ENCODE peak calls at places on chromosomes 16 and 17, in nine cellular contexts. J, A, F, G, U, K, B, Z and V are unnamed samples.

GRCh38 chr16:29674188-29674587 is 4.8 kb upstream of the QPRT start:
- DNase-seq in Z (peak; percentile 73), A (no peak), U (peak; percentile 26), G (peak; percentile 30), B (no peak), F (no peak), J (peak; percentile 89), K (no peak), V (no peak)

GRCh38 chr17:67902531-67903231 is 77.4 kb downstream of the BPTF start:
- DNase-seq in G (no peak), K (no peak), U (no peak), A (no peak), F (no peak), Z (no peak), J (no peak), B (no peak), V (no peak)

GRCh38 chr16:11095935-11096334 is 151.6 kb downstream of the CLEC16A start:
- DNase-seq in K (no peak), Z (no peak), G (no peak), U (no peak), B (no peak), F (no peak), J (no peak), A (no peak), V (no peak)

GRCh38 chr16:20383106-20384029 is 21.2 kb downstream of the PDILT start:
- DNase-seq in Z (no peak), B (no peak), F (no peak), A (peak; percentile 73), U (peak; percentile 53), G (peak; percentile 72), K (peak; percentile 88), J (peak; percentile 42), V (peak; percentile 49)

GRCh38 chr16:894841-895240 is 75.9 kb downstream of the LMF1 start:
- DNase-seq in B (no peak), F (peak; percentile 59), U (no peak), J (no peak), K (no peak), A (no peak), G (no peak), Z (no peak), V (no peak)

GRCh38 chr16:10964891-10965326 is 20.5 kb downstream of the CLEC16A start:
- DNase-seq in A (no peak), K (no peak), U (no peak), F (no peak), J (no peak), Z (no peak), G (no peak), B (peak; percentile 32), V (no peak)

GRCh38 chr17:8056232-8056975 is 17.5 kb downstream of the ALOX15B start:
- DNase-seq in J (no peak), F (no peak), B (no peak), U (peak; percentile 55), G (peak; percentile 66), K (no peak), Z (peak; percentile 78), A (peak; percentile 80), V (peak; percentile 26)

GRCh38 chr16:54204756-54205155 is 81.8 kb downstream of the IRX3 start:
- DNase-seq in Z (no peak), B (no peak), U (no peak), G (no peak), K (no peak), F (no peak), J (no peak), A (no peak), V (no peak)

GRCh38 chr17:31072186-31072585 is 22.6 kb upstream of the NF1 start:
- DNase-seq in J (no peak), B (no peak), Z (no peak), K (no peak), A (no peak), G (peak; percentile 67), F (no peak), U (no peak), V (no peak)

GRCh38 chr17:43456661-43457361 is 27.0 kb upstream of the DHX8 start:
- DNase-seq in K (no peak), F (no peak), U (peak; percentile 54), J (no peak), G (no peak), Z (no peak), A (no peak), B (no peak), V (peak; percentile 56)

GRCh38 chr16:72937916-72938315 is 110.0 kb downstream of the ZFHX3 start:
- DNase-seq in A (no peak), B (no peak), U (no peak), K (no peak), Z (no peak), J (no peak), F (no peak), G (peak; percentile 13), V (no peak)

GRCh38 chr16:51434567-51435198 is 283.6 kb upstream of the SALL1 start:
- DNase-seq in A (no peak), U (no peak), J (no peak), Z (no peak), G (no peak), F (no peak), B (no peak), K (no peak), V (no peak)

GRCh38 chr17:850828-851759 is 68.9 kb downstream of the MRM3 start:
- DNase-seq in G (peak; percentile 90), K (no peak), B (no peak), Z (no peak), U (no peak), F (no peak), J (no peak), A (peak; percentile 35), V (no peak)

GRCh38 chr17:7445011-7445927 is at the start of gene CHRNB1:
- DNase-seq in K (peak; percentile 99), Z (peak; percentile 91), F (peak; percentile 89), G (peak; percentile 62), J (no peak), B (peak; percentile 19), A (no peak), U (peak; percentile 75), V (no peak)

GRCh38 chr17:17348872-17349723 is 45.9 kb downstream of the NT5M start:
- DNase-seq in Z (peak; percentile 40), K (peak; percentile 25), U (no peak), B (no peak), J (no peak), G (peak; percentile 19), F (peak; percentile 33), A (no peak), V (no peak)

GRCh38 chr16:53372942-53373871 is 61.1 kb upstream of the RBL2 start:
- DNase-seq in A (no peak), G (no peak), Z (peak; percentile 91), K (peak; percentile 60), J (no peak), B (peak; percentile 65), F (peak; percentile 69), U (no peak), V (no peak)

GRCh38 chr17:19731626-19732025 is 15.2 kb upstream of the SLC47A2 start:
- DNase-seq in F (peak; percentile 46), Z (no peak), B (no peak), A (no peak), U (no peak), G (no peak), K (no peak), J (peak; percentile 12), V (no peak)

GRCh38 chr16:55389426-55390073 is 65.5 kb downstream of the IRX6 start:
- DNase-seq in U (no peak), J (no peak), A (no peak), B (no peak), G (no peak), F (no peak), Z (peak; percentile 86), K (no peak), V (peak; percentile 69)

GRCh38 chr17:80761421-80761871 is 216.8 kb downstream of the RPTOR start:
- DNase-seq in J (no peak), Z (no peak), B (peak; percentile 34), K (no peak), A (peak; percentile 61), U (no peak), F (no peak), G (peak; percentile 66), V (no peak)

GRCh38 chr17:42441717-42442565 is 16.7 kb upstream of the ATP6V0A1 start:
- DNase-seq in K (no peak), F (no peak), J (no peak), A (no peak), B (no peak), Z (no peak), U (no peak), G (no peak), V (no peak)

GRCh38 chr16:9123871-9124270 is 32.4 kb downstream of the HAPSTR1 start:
- DNase-seq in K (no peak), A (no peak), U (peak; percentile 46), F (peak; percentile 78), J (no peak), Z (peak; percentile 85), B (no peak), G (no peak), V (peak; percentile 83)

GRCh38 chr17:56674401-56674925 is 81.0 kb downstream of the NOG start:
- DNase-seq in F (no peak), B (no peak), Z (no peak), A (no peak), G (no peak), U (no peak), J (no peak), K (no peak), V (no peak)
- H3K27me3 ChIP-seq in F (peaks cover 25% of the 10 kb centered on the region), B (peaks cover 22% of the 10 kb centered on the region), Z (peaks cover 24% of the 10 kb centered on the region), A (peaks cover 50% of the 10 kb centered on the region), G (peaks cover 53% of the 10 kb centered on the region), U (no peaks in the 10 kb centered on the region), J (no peaks in the 10 kb centered on the region), K (peaks cover 10% of the 10 kb centered on the region), V (no peaks in the 10 kb centered on the region)

GRCh38 chr17:74349120-74349519 is 12.5 kb downstream of the BTBD17 start:
- DNase-seq in K (no peak), J (no peak), F (no peak), B (no peak), Z (no peak), A (no peak), U (no peak), G (no peak), V (no peak)
- H3K27me3 ChIP-seq in K (peaks cover 13% of the 10 kb centered on the region), J (no peaks in the 10 kb centered on the region), F (peaks cover 22% of the 10 kb centered on the region), B (peaks cover 18% of the 10 kb centered on the region), Z (peaks cover 47% of the 10 kb centered on the region), A (peaks cover 15% of the 10 kb centered on the region), U (no peaks in the 10 kb centered on the region), G (peaks cover 24% of the 10 kb centered on the region), V (no peaks in the 10 kb centered on the region)

DNA sequence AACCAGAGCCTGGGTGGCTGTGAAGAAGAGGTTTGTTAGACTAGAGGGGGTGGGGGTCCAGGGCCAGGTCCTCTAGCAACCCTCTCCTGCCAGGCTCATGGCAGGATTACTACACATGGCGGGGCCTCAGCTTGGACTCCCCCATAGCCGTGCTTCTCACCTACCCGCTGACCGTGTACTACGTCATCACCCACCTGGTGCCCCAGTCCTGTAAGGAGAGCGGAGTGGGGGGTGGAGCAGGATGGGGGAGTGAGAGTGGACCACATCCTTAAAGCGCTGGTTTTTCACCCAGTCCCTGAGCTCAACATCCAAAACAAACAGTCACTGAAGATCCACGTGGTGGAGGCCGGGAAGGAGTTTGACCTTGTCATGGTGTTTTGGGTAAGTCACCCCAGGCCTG is 4.2 kb upstream of the CXCL16 start:
- DNase-seq in B (no peak), G (no peak), J (no peak), Z (no peak), A (no peak), U (no peak), K (no peak), F (no peak), V (no peak)
- H3K27me3 ChIP-seq in B (peaks cover 11% of the 10 kb centered on the region), G (no peaks in the 10 kb centered on the region), J (no peaks in the 10 kb centered on the region), Z (no peaks in the 10 kb centered on the region), A (peaks cover 21% of the 10 kb centered on the region), U (no peaks in the 10 kb centered on the region), K (peaks cover 25% of the 10 kb centered on the region), F (peaks cover 10% of the 10 kb centered on the region), V (no peaks in the 10 kb centered on the region)

DNA sequence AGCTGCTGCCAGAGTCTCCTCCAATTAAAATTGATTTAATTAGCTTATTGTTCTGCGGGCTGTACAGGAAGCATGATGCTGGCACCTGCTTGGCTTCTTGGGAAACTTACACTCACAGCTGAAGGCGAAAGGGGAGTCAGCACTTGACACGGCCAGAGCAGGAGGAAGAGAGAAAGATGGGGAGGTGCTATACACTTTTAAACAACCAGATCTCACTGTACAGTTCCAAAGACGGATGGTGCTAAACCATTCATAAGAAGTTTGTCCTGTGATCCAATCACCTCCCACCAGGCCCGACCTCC is 1.4 kb upstream of the PRDM7 start:
- DNase-seq in A (no peak), U (no peak), Z (no peak), K (no peak), F (no peak), G (no peak), J (no peak), B (no peak), V (no peak)
- H3K27me3 ChIP-seq in A (no peaks in the 10 kb centered on the region), U (no peaks in the 10 kb centered on the region), Z (no peaks in the 10 kb centered on the region), K (peaks cover 6% of the 10 kb centered on the region), F (no peaks in the 10 kb centered on the region), G (peaks cover 4% of the 10 kb centered on the region), J (no peaks in the 10 kb centered on the region), B (no peaks in the 10 kb centered on the region), V (no peaks in the 10 kb centered on the region)